ENCODE peak calls at places on chromosome 2, in seven cellular contexts. One of them, this sample, is unnamed.
A peak's percentile ranks its signal among the peaks of the same experiment; 100 is the strongest.

GRCh38 chr2:192267484-192267883 is 72.8 kb upstream of the TMEFF2 start:
- DNase-seq in neural progenitor cell: no peak
- DNase-seq in PC-3: peak; percentile 87
- DNase-seq in HCT116: no peak
- DNase-seq in GM23248: peak; percentile 88
- DNase-seq in GM23338: no peak
- DNase-seq in MM.1S: no peak
- DNase-seq in this sample: no peak

GRCh38 chr2:112646102-112646719 is 472 bp downstream of the SLC20A1 start:
- DNase-seq in GM23248: peak; percentile 64
- DNase-seq in PC-3: no peak
- DNase-seq in MM.1S: peak; percentile 55
- DNase-seq in neural progenitor cell: peak; percentile 34
- DNase-seq in HCT116: no peak
- DNase-seq in GM23338: peak; percentile 32
- DNase-seq in this sample: no peak

GRCh38 chr2:218881744-218882462 is 1.3 kb downstream of the WNT10A start:
- DNase-seq in GM23248: no peak
- DNase-seq in neural progenitor cell: no peak
- DNase-seq in HCT116: no peak
- DNase-seq in MM.1S: no peak
- DNase-seq in PC-3: no peak
- DNase-seq in GM23338: no peak
- DNase-seq in this sample: no peak

GRCh38 chr2:128276878-128277675 is 41.6 kb downstream of the HS6ST1 start:
- DNase-seq in neural progenitor cell: no peak
- DNase-seq in MM.1S: no peak
- DNase-seq in PC-3: no peak
- DNase-seq in GM23338: no peak
- DNase-seq in HCT116: no peak
- DNase-seq in GM23248: no peak
- DNase-seq in this sample: no peak

GRCh38 chr2:173898178-173898668 is 67.0 kb downstream of the SP3 start:
- DNase-seq in MM.1S: peak; percentile 42
- DNase-seq in PC-3: no peak
- DNase-seq in neural progenitor cell: no peak
- DNase-seq in HCT116: no peak
- DNase-seq in GM23248: no peak
- DNase-seq in GM23338: no peak
- DNase-seq in this sample: no peak

GRCh38 chr2:175323162-175323561 is 141.7 kb upstream of the ATP5MC3 start:
- DNase-seq in MM.1S: no peak
- DNase-seq in PC-3: no peak
- DNase-seq in GM23338: no peak
- DNase-seq in GM23248: no peak
- DNase-seq in neural progenitor cell: no peak
- DNase-seq in HCT116: no peak
- DNase-seq in this sample: no peak

GRCh38 chr2:26646986-26647672 is 6.0 kb upstream of the CIB4 start:
- DNase-seq in GM23338: no peak
- DNase-seq in MM.1S: no peak
- DNase-seq in neural progenitor cell: peak; percentile 85
- DNase-seq in HCT116: no peak
- DNase-seq in GM23248: no peak
- DNase-seq in PC-3: no peak
- DNase-seq in this sample: no peak

GRCh38 chr2:233544079-233544690 is 22.4 kb downstream of the USP40 start:
- DNase-seq in MM.1S: no peak
- DNase-seq in GM23338: peak; percentile 34
- DNase-seq in HCT116: no peak
- DNase-seq in PC-3: no peak
- DNase-seq in GM23248: peak; percentile 14
- DNase-seq in neural progenitor cell: no peak
- DNase-seq in this sample: no peak

GRCh38 chr2:185811580-185811979 is 73.0 kb downstream of the FSIP2 start:
- DNase-seq in MM.1S: no peak
- DNase-seq in neural progenitor cell: peak; percentile 41
- DNase-seq in GM23338: peak; percentile 48
- DNase-seq in GM23248: no peak
- DNase-seq in PC-3: no peak
- DNase-seq in HCT116: no peak
- DNase-seq in this sample: no peak

GRCh38 chr2:223760838-223761502 is 76.4 kb downstream of the AP1S3 start:
- DNase-seq in neural progenitor cell: peak; percentile 26
- DNase-seq in PC-3: peak; percentile 96
- DNase-seq in GM23338: peak; percentile 64
- DNase-seq in HCT116: peak; percentile 96
- DNase-seq in GM23248: peak; percentile 96
- DNase-seq in MM.1S: peak; percentile 10
- DNase-seq in this sample: peak; percentile 64

DNA sequence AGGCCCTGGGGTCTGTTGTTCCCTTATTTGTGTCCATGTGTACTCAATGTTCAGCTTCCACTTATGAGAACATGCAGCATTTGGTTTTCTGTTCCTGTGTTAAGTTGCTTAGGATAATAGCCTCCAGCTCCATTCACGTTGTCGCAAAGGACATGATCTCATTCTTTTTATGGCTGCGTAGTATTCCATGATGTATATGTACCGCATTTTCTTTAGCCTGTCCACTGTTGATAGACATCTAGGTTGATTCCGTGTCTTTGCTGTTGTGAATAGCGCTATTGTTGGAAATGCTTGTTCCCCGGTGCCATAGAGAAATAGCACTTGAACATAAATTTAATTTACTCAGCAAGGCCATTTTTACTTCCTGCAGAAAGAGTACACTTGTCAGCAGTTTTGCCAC is 51.3 kb upstream of the EPAS1 start:
- DNase-seq in HCT116: no peak
- DNase-seq in MM.1S: no peak
- DNase-seq in neural progenitor cell: no peak
- DNase-seq in GM23338: no peak
- DNase-seq in PC-3: no peak
- DNase-seq in GM23248: no peak
- DNase-seq in this sample: no peak
- TF ChIP-seq EZH2phosphoT487 in HCT116: no peak
- TF ChIP-seq EZH2phosphoT487 in MM.1S: no peak
- TF ChIP-seq EZH2phosphoT487 in neural progenitor cell: no peak
- TF ChIP-seq EZH2phosphoT487 in GM23338: no peak
- TF ChIP-seq EZH2phosphoT487 in PC-3: no peak
- TF ChIP-seq EZH2phosphoT487 in GM23248: no peak
- TF ChIP-seq EZH2phosphoT487 in this sample: no peak

GRCh38 chr2:30680121-30680520 is 127.1 kb downstream of the CAPN13 start:
- DNase-seq in PC-3: no peak
- DNase-seq in HCT116: no peak
- DNase-seq in GM23248: no peak
- DNase-seq in neural progenitor cell: no peak
- DNase-seq in GM23338: no peak
- DNase-seq in MM.1S: no peak
- DNase-seq in this sample: no peak

GRCh38 chr2:30677861-30678385 is 129.3 kb downstream of the CAPN13 start:
- DNase-seq in GM23338: no peak
- DNase-seq in HCT116: no peak
- DNase-seq in GM23248: no peak
- DNase-seq in PC-3: no peak
- DNase-seq in neural progenitor cell: no peak
- DNase-seq in MM.1S: no peak
- DNase-seq in this sample: no peak

GRCh38 chr2:30677231-30677630 is 130.0 kb downstream of the CAPN13 start:
- DNase-seq in neural progenitor cell: no peak
- DNase-seq in PC-3: no peak
- DNase-seq in GM23248: no peak
- DNase-seq in MM.1S: no peak
- DNase-seq in HCT116: no peak
- DNase-seq in GM23338: no peak
- DNase-seq in this sample: no peak

GRCh38 chr2:30679416-30680088 is 127.7 kb downstream of the CAPN13 start:
- DNase-seq in GM23248: peak; percentile 85
- DNase-seq in MM.1S: no peak
- DNase-seq in GM23338: peak; percentile 39
- DNase-seq in PC-3: no peak
- DNase-seq in HCT116: no peak
- DNase-seq in neural progenitor cell: no peak
- DNase-seq in this sample: no peak

GRCh38 chr2:30678410-30679137 is 128.7 kb downstream of the CAPN13 start:
- DNase-seq in GM23338: no peak
- DNase-seq in neural progenitor cell: no peak
- DNase-seq in HCT116: no peak
- DNase-seq in GM23248: no peak
- DNase-seq in PC-3: no peak
- DNase-seq in MM.1S: no peak
- DNase-seq in this sample: no peak
- TF ChIP-seq EZH2 in GM23338: no peak
- TF ChIP-seq EZH2 in neural progenitor cell: no peak
- TF ChIP-seq EZH2 in HCT116: no peak
- TF ChIP-seq EZH2 in GM23248: no peak
- TF ChIP-seq EZH2 in PC-3: no peak
- TF ChIP-seq EZH2 in MM.1S: no peak
- TF ChIP-seq EZH2 in this sample: no peak

GRCh38 chr2:95337829-95338228 is 40.7 kb downstream of the KCNIP3 start:
- DNase-seq in neural progenitor cell: no peak
- DNase-seq in GM23248: no peak
- DNase-seq in GM23338: no peak
- DNase-seq in PC-3: no peak
- DNase-seq in MM.1S: no peak
- DNase-seq in HCT116: no peak
- DNase-seq in this sample: no peak

GRCh38 chr2:95333056-95333455 is 35.9 kb downstream of the KCNIP3 start:
- DNase-seq in GM23338: no peak
- DNase-seq in neural progenitor cell: no peak
- DNase-seq in PC-3: no peak
- DNase-seq in GM23248: no peak
- DNase-seq in MM.1S: no peak
- DNase-seq in HCT116: no peak
- DNase-seq in this sample: no peak

GRCh38 chr2:95333888-95334338 is 36.8 kb downstream of the KCNIP3 start:
- DNase-seq in HCT116: peak; percentile 80
- DNase-seq in GM23338: no peak
- DNase-seq in neural progenitor cell: no peak
- DNase-seq in PC-3: peak; percentile 99
- DNase-seq in MM.1S: no peak
- DNase-seq in GM23248: peak; percentile 98
- DNase-seq in this sample: peak; percentile 60

GRCh38 chr2:95334916-95335641 is 37.9 kb downstream of the KCNIP3 start:
- DNase-seq in MM.1S: no peak
- DNase-seq in neural progenitor cell: no peak
- DNase-seq in GM23248: peak; percentile 80
- DNase-seq in PC-3: no peak
- DNase-seq in GM23338: no peak
- DNase-seq in HCT116: no peak
- DNase-seq in this sample: no peak

GRCh38 chr2:95336408-95336807 is 39.3 kb downstream of the KCNIP3 start:
- DNase-seq in MM.1S: no peak
- DNase-seq in PC-3: peak; percentile 72
- DNase-seq in HCT116: no peak
- DNase-seq in GM23338: no peak
- DNase-seq in neural progenitor cell: no peak
- DNase-seq in GM23248: no peak
- DNase-seq in this sample: no peak
- TF ChIP-seq EZH2phosphoT487 in MM.1S: no peak
- TF ChIP-seq EZH2phosphoT487 in PC-3: no peak
- TF ChIP-seq EZH2phosphoT487 in HCT116: no peak
- TF ChIP-seq EZH2phosphoT487 in GM23338: no peak
- TF ChIP-seq EZH2phosphoT487 in neural progenitor cell: no peak
- TF ChIP-seq EZH2phosphoT487 in GM23248: no peak
- TF ChIP-seq EZH2phosphoT487 in this sample: no peak

GRCh38 chr2:25042321-25043240 is 705 bp downstream of the EFR3B start:
- DNase-seq in HCT116: no peak
- DNase-seq in GM23338: peak; percentile 53
- DNase-seq in neural progenitor cell: peak; percentile 78
- DNase-seq in GM23248: peak; percentile 80
- DNase-seq in PC-3: peak; percentile 17
- DNase-seq in MM.1S: peak; percentile 14
- DNase-seq in this sample: peak; percentile 67
- TF ChIP-seq EZH2 in HCT116: no peak
- TF ChIP-seq EZH2 in GM23338: no peak
- TF ChIP-seq EZH2 in neural progenitor cell: no peak
- TF ChIP-seq EZH2 in GM23248: no peak
- TF ChIP-seq EZH2 in PC-3: no peak
- TF ChIP-seq EZH2 in MM.1S: no peak
- TF ChIP-seq EZH2 in this sample: no peak

DNA sequence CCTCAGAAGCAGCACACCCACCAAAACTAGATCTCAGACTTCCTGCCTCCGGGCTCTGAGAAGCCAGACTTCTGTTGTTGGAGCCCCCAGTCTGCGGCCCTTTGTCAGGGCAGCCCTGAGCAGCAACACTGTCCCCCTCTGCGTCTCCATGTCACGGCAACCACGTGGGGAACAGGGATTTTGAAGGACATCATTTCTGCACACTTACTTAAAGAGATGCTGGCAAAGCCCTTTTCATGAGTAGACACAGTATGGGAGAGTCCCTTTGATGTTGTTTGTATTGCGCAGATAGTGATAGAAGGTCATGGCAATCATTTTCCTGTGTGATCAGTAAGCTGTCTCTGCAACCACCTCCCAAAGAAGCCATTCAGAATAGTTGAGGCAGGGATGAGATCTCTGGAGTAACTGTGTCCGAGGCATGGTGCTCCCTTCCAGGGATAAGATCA is 69.1 kb upstream of the ID2 start:
- DNase-seq in neural progenitor cell: no peak
- DNase-seq in MM.1S: no peak
- DNase-seq in HCT116: no peak
- DNase-seq in PC-3: no peak
- DNase-seq in GM23338: no peak
- DNase-seq in GM23248: no peak
- DNase-seq in this sample: no peak
- TF ChIP-seq EZH2phosphoT487 in neural progenitor cell: no peak
- TF ChIP-seq EZH2phosphoT487 in MM.1S: no peak
- TF ChIP-seq EZH2phosphoT487 in HCT116: no peak
- TF ChIP-seq EZH2phosphoT487 in PC-3: no peak
- TF ChIP-seq EZH2phosphoT487 in GM23338: no peak
- TF ChIP-seq EZH2phosphoT487 in GM23248: no peak
- TF ChIP-seq EZH2phosphoT487 in this sample: no peak